ENCODE peak calls at places on chromosomes 16 and 17, in eight cellular contexts. One of them, this sample, is unnamed.
A peak's percentile ranks its signal among the peaks of the same experiment; 100 is the strongest.

GRCh38 chr16:2427526-2427925 is 1.7 kb upstream of the CCNF start:
- DNase-seq in ureter: no peak
- DNase-seq in ELR: no peak
- DNase-seq in Daoy: no peak
- DNase-seq in body of pancreas: no peak
- DNase-seq in activated T-helper 1 cell treated with anti-CD3 and anti-CD28 coated beads, Interleukin-2, amount 50 U/mL, for 16 hours: no peak
- DNase-seq in smooth muscle cell of the brain vasculature: no peak
- DNase-seq in psoas muscle: no peak
- DNase-seq in this sample: no peak

GRCh38 chr17:74542727-74543383 is 3.1 kb downstream of the CD300C start:
- DNase-seq in ureter: no peak
- DNase-seq in ELR: no peak
- DNase-seq in Daoy: no peak
- DNase-seq in body of pancreas: no peak
- DNase-seq in activated T-helper 1 cell treated with anti-CD3 and anti-CD28 coated beads, Interleukin-2, amount 50 U/mL, for 16 hours: no peak
- DNase-seq in smooth muscle cell of the brain vasculature: no peak
- DNase-seq in psoas muscle: no peak
- DNase-seq in this sample: no peak

GRCh38 chr17:75524971-75525805 is at the start of gene LLGL2:
- DNase-seq in ureter: peak; percentile 81
- DNase-seq in ELR: peak; percentile 71
- DNase-seq in Daoy: peak; percentile 85
- DNase-seq in body of pancreas: peak; percentile 91
- DNase-seq in activated T-helper 1 cell treated with anti-CD3 and anti-CD28 coated beads, Interleukin-2, amount 50 U/mL, for 16 hours: peak; percentile 79
- DNase-seq in smooth muscle cell of the brain vasculature: no peak
- DNase-seq in psoas muscle: peak; percentile 70
- DNase-seq in this sample: no peak

GRCh38 chr17:79020631-79021301 is 3.2 kb upstream of the C1QTNF1 start:
- DNase-seq in ureter: no peak
- DNase-seq in ELR: peak; percentile 54
- DNase-seq in Daoy: peak; percentile 55
- DNase-seq in body of pancreas: no peak
- DNase-seq in activated T-helper 1 cell treated with anti-CD3 and anti-CD28 coated beads, Interleukin-2, amount 50 U/mL, for 16 hours: no peak
- DNase-seq in smooth muscle cell of the brain vasculature: no peak
- DNase-seq in psoas muscle: no peak
- DNase-seq in this sample: no peak

GRCh38 chr16:53154513-53154912 is 99.7 kb downstream of the CHD9 start:
- DNase-seq in ureter: no peak
- DNase-seq in ELR: no peak
- DNase-seq in Daoy: no peak
- DNase-seq in body of pancreas: no peak
- DNase-seq in activated T-helper 1 cell treated with anti-CD3 and anti-CD28 coated beads, Interleukin-2, amount 50 U/mL, for 16 hours: no peak
- DNase-seq in smooth muscle cell of the brain vasculature: no peak
- DNase-seq in psoas muscle: no peak
- DNase-seq in this sample: no peak

GRCh38 chr17:42283241-42284019 is 4.9 kb upstream of the STAT5A start:
- DNase-seq in ureter: peak; percentile 37
- DNase-seq in ELR: no peak
- DNase-seq in Daoy: no peak
- DNase-seq in body of pancreas: no peak
- DNase-seq in activated T-helper 1 cell treated with anti-CD3 and anti-CD28 coated beads, Interleukin-2, amount 50 U/mL, for 16 hours: no peak
- DNase-seq in smooth muscle cell of the brain vasculature: no peak
- DNase-seq in psoas muscle: no peak
- DNase-seq in this sample: no peak

GRCh38 chr17:17681744-17682292 is 560 bp downstream of the RAI1 start:
- DNase-seq in ureter: no peak
- DNase-seq in ELR: peak; percentile 59
- DNase-seq in Daoy: peak; percentile 66
- DNase-seq in body of pancreas: peak; percentile 38
- DNase-seq in activated T-helper 1 cell treated with anti-CD3 and anti-CD28 coated beads, Interleukin-2, amount 50 U/mL, for 16 hours: no peak
- DNase-seq in smooth muscle cell of the brain vasculature: no peak
- DNase-seq in psoas muscle: peak; percentile 55
- DNase-seq in this sample: no peak

GRCh38 chr16:50741225-50741807 is 570 bp upstream of the CYLD start:
- DNase-seq in ureter: no peak
- DNase-seq in ELR: peak; percentile 29
- DNase-seq in Daoy: peak; percentile 27
- DNase-seq in body of pancreas: no peak
- DNase-seq in activated T-helper 1 cell treated with anti-CD3 and anti-CD28 coated beads, Interleukin-2, amount 50 U/mL, for 16 hours: no peak
- DNase-seq in smooth muscle cell of the brain vasculature: no peak
- DNase-seq in psoas muscle: no peak
- DNase-seq in this sample: no peak

GRCh38 chr16:2485811-2486507 is 11.0 kb downstream of the TBC1D24 start:
- DNase-seq in ureter: no peak
- DNase-seq in ELR: no peak
- DNase-seq in Daoy: no peak
- DNase-seq in body of pancreas: no peak
- DNase-seq in activated T-helper 1 cell treated with anti-CD3 and anti-CD28 coated beads, Interleukin-2, amount 50 U/mL, for 16 hours: no peak
- DNase-seq in smooth muscle cell of the brain vasculature: no peak
- DNase-seq in psoas muscle: no peak
- DNase-seq in this sample: no peak

GRCh38 chr17:11506635-11507034 is 91.6 kb upstream of the DNAH9 start:
- DNase-seq in ureter: no peak
- DNase-seq in ELR: no peak
- DNase-seq in Daoy: no peak
- DNase-seq in body of pancreas: peak; percentile 11
- DNase-seq in activated T-helper 1 cell treated with anti-CD3 and anti-CD28 coated beads, Interleukin-2, amount 50 U/mL, for 16 hours: no peak
- DNase-seq in smooth muscle cell of the brain vasculature: no peak
- DNase-seq in psoas muscle: no peak
- DNase-seq in this sample: peak; percentile 70

GRCh38 chr17:8056232-8056975 is 17.5 kb downstream of the ALOX15B start:
- DNase-seq in ureter: peak; percentile 74
- DNase-seq in ELR: peak; percentile 84
- DNase-seq in Daoy: peak; percentile 51
- DNase-seq in body of pancreas: peak; percentile 83
- DNase-seq in activated T-helper 1 cell treated with anti-CD3 and anti-CD28 coated beads, Interleukin-2, amount 50 U/mL, for 16 hours: no peak
- DNase-seq in smooth muscle cell of the brain vasculature: no peak
- DNase-seq in psoas muscle: no peak
- DNase-seq in this sample: no peak

GRCh38 chr16:11303405-11304138 is 22.4 kb upstream of the PRM1 start:
- DNase-seq in ureter: peak; percentile 64
- DNase-seq in ELR: no peak
- DNase-seq in Daoy: peak; percentile 33
- DNase-seq in body of pancreas: peak; percentile 38
- DNase-seq in activated T-helper 1 cell treated with anti-CD3 and anti-CD28 coated beads, Interleukin-2, amount 50 U/mL, for 16 hours: no peak
- DNase-seq in smooth muscle cell of the brain vasculature: no peak
- DNase-seq in psoas muscle: no peak
- DNase-seq in this sample: no peak

GRCh38 chr17:14748036-14748715 is 447.3 kb downstream of the HS3ST3B1 start:
- DNase-seq in ureter: no peak
- DNase-seq in ELR: peak; percentile 48
- DNase-seq in Daoy: peak; percentile 75
- DNase-seq in body of pancreas: no peak
- DNase-seq in activated T-helper 1 cell treated with anti-CD3 and anti-CD28 coated beads, Interleukin-2, amount 50 U/mL, for 16 hours: no peak
- DNase-seq in smooth muscle cell of the brain vasculature: no peak
- DNase-seq in psoas muscle: no peak
- DNase-seq in this sample: no peak

GRCh38 chr16:20401475-20402016 is 3.0 kb downstream of the PDILT start:
- DNase-seq in ureter: no peak
- DNase-seq in ELR: no peak
- DNase-seq in Daoy: peak; percentile 13
- DNase-seq in body of pancreas: peak; percentile 28
- DNase-seq in activated T-helper 1 cell treated with anti-CD3 and anti-CD28 coated beads, Interleukin-2, amount 50 U/mL, for 16 hours: no peak
- DNase-seq in smooth muscle cell of the brain vasculature: no peak
- DNase-seq in psoas muscle: no peak
- DNase-seq in this sample: no peak

GRCh38 chr17:70855401-70856054 is 686.2 kb downstream of the KCNJ2 start:
- DNase-seq in ureter: no peak
- DNase-seq in ELR: peak; percentile 50
- DNase-seq in Daoy: no peak
- DNase-seq in body of pancreas: peak; percentile 54
- DNase-seq in activated T-helper 1 cell treated with anti-CD3 and anti-CD28 coated beads, Interleukin-2, amount 50 U/mL, for 16 hours: no peak
- DNase-seq in smooth muscle cell of the brain vasculature: peak; percentile 29
- DNase-seq in psoas muscle: no peak
- DNase-seq in this sample: no peak

GRCh38 chr16:68800257-68800875 is 43.0 kb upstream of the TANGO6 start:
- DNase-seq in ureter: peak; percentile 79
- DNase-seq in ELR: peak; percentile 80
- DNase-seq in Daoy: peak; percentile 72
- DNase-seq in body of pancreas: peak; percentile 77
- DNase-seq in activated T-helper 1 cell treated with anti-CD3 and anti-CD28 coated beads, Interleukin-2, amount 50 U/mL, for 16 hours: peak; percentile 13
- DNase-seq in smooth muscle cell of the brain vasculature: peak; percentile 70
- DNase-seq in psoas muscle: no peak
- DNase-seq in this sample: peak; percentile 82

GRCh38 chr17:79077587-79077986 is 3.0 kb downstream of the ENGASE start:
- DNase-seq in ureter: no peak
- DNase-seq in ELR: no peak
- DNase-seq in Daoy: no peak
- DNase-seq in body of pancreas: no peak
- DNase-seq in activated T-helper 1 cell treated with anti-CD3 and anti-CD28 coated beads, Interleukin-2, amount 50 U/mL, for 16 hours: no peak
- DNase-seq in smooth muscle cell of the brain vasculature: no peak
- DNase-seq in psoas muscle: no peak
- DNase-seq in this sample: no peak

GRCh38 chr17:40726919-40727318 is 23.4 kb upstream of the KRT24 start:
- DNase-seq in ureter: no peak
- DNase-seq in ELR: peak; percentile 33
- DNase-seq in Daoy: no peak
- DNase-seq in body of pancreas: no peak
- DNase-seq in activated T-helper 1 cell treated with anti-CD3 and anti-CD28 coated beads, Interleukin-2, amount 50 U/mL, for 16 hours: no peak
- DNase-seq in smooth muscle cell of the brain vasculature: no peak
- DNase-seq in psoas muscle: no peak
- DNase-seq in this sample: no peak

GRCh38 chr16:8878523-8878911 is 3.6 kb upstream of the LITAFD start:
- DNase-seq in ureter: no peak
- DNase-seq in ELR: peak; percentile 89
- DNase-seq in Daoy: peak; percentile 42
- DNase-seq in body of pancreas: peak; percentile 40
- DNase-seq in activated T-helper 1 cell treated with anti-CD3 and anti-CD28 coated beads, Interleukin-2, amount 50 U/mL, for 16 hours: no peak
- DNase-seq in smooth muscle cell of the brain vasculature: no peak
- DNase-seq in psoas muscle: no peak
- DNase-seq in this sample: no peak

GRCh38 chr16:72979974-72980373 is 68.0 kb downstream of the ZFHX3 start:
- DNase-seq in ureter: no peak
- DNase-seq in ELR: no peak
- DNase-seq in Daoy: peak; percentile 54
- DNase-seq in body of pancreas: no peak
- DNase-seq in activated T-helper 1 cell treated with anti-CD3 and anti-CD28 coated beads, Interleukin-2, amount 50 U/mL, for 16 hours: no peak
- DNase-seq in smooth muscle cell of the brain vasculature: no peak
- DNase-seq in psoas muscle: no peak
- DNase-seq in this sample: no peak

GRCh38 chr16:86166414-86166813 is 267.5 kb downstream of the IRF8 start:
- DNase-seq in ureter: no peak
- DNase-seq in ELR: no peak
- DNase-seq in Daoy: no peak
- DNase-seq in body of pancreas: no peak
- DNase-seq in activated T-helper 1 cell treated with anti-CD3 and anti-CD28 coated beads, Interleukin-2, amount 50 U/mL, for 16 hours: no peak
- DNase-seq in smooth muscle cell of the brain vasculature: no peak
- DNase-seq in psoas muscle: no peak
- DNase-seq in this sample: no peak

GRCh38 chr17:4365103-4365627 is 1.3 kb downstream of the UBE2G1 start:
- DNase-seq in ureter: peak; percentile 93
- DNase-seq in ELR: peak; percentile 93
- DNase-seq in Daoy: peak; percentile 96
- DNase-seq in body of pancreas: peak; percentile 94
- DNase-seq in activated T-helper 1 cell treated with anti-CD3 and anti-CD28 coated beads, Interleukin-2, amount 50 U/mL, for 16 hours: peak; percentile 82
- DNase-seq in smooth muscle cell of the brain vasculature: peak; percentile 73
- DNase-seq in psoas muscle: peak; percentile 93
- DNase-seq in this sample: peak; percentile 86

GRCh38 chr17:46025510-46025909 is 26.5 kb downstream of the STH start:
- DNase-seq in ureter: no peak
- DNase-seq in ELR: no peak
- DNase-seq in Daoy: no peak
- DNase-seq in body of pancreas: no peak
- DNase-seq in activated T-helper 1 cell treated with anti-CD3 and anti-CD28 coated beads, Interleukin-2, amount 50 U/mL, for 16 hours: no peak
- DNase-seq in smooth muscle cell of the brain vasculature: no peak
- DNase-seq in psoas muscle: no peak
- DNase-seq in this sample: no peak

GRCh38 chr16:8848939-8849391 is 19.8 kb downstream of the CARHSP1 start:
- DNase-seq in ureter: no peak
- DNase-seq in ELR: peak; percentile 90
- DNase-seq in Daoy: peak; percentile 66
- DNase-seq in body of pancreas: no peak
- DNase-seq in activated T-helper 1 cell treated with anti-CD3 and anti-CD28 coated beads, Interleukin-2, amount 50 U/mL, for 16 hours: no peak
- DNase-seq in smooth muscle cell of the brain vasculature: no peak
- DNase-seq in psoas muscle: no peak
- DNase-seq in this sample: no peak

GRCh38 chr16:9055661-9056060 is 35.8 kb upstream of the HAPSTR1 start:
- DNase-seq in ureter: no peak
- DNase-seq in ELR: peak; percentile 29
- DNase-seq in Daoy: no peak
- DNase-seq in body of pancreas: no peak
- DNase-seq in activated T-helper 1 cell treated with anti-CD3 and anti-CD28 coated beads, Interleukin-2, amount 50 U/mL, for 16 hours: no peak
- DNase-seq in smooth muscle cell of the brain vasculature: no peak
- DNase-seq in psoas muscle: no peak
- DNase-seq in this sample: no peak

GRCh38 chr16:4934591-4934990 is 2.4 kb downstream of the PPL start:
- DNase-seq in ureter: no peak
- DNase-seq in ELR: no peak
- DNase-seq in Daoy: no peak
- DNase-seq in body of pancreas: no peak
- DNase-seq in activated T-helper 1 cell treated with anti-CD3 and anti-CD28 coated beads, Interleukin-2, amount 50 U/mL, for 16 hours: no peak
- DNase-seq in smooth muscle cell of the brain vasculature: no peak
- DNase-seq in psoas muscle: no peak
- DNase-seq in this sample: no peak

GRCh38 chr16:22979038-22979437 is 165.1 kb downstream of the HS3ST2 start:
- DNase-seq in ureter: no peak
- DNase-seq in ELR: no peak
- DNase-seq in Daoy: no peak
- DNase-seq in body of pancreas: no peak
- DNase-seq in activated T-helper 1 cell treated with anti-CD3 and anti-CD28 coated beads, Interleukin-2, amount 50 U/mL, for 16 hours: no peak
- DNase-seq in smooth muscle cell of the brain vasculature: no peak
- DNase-seq in psoas muscle: no peak
- DNase-seq in this sample: no peak

GRCh38 chr16:23801387-23801786 is 34.4 kb upstream of the PRKCB start:
- DNase-seq in ureter: peak; percentile 77
- DNase-seq in ELR: peak; percentile 61
- DNase-seq in Daoy: peak; percentile 71
- DNase-seq in body of pancreas: peak; percentile 81
- DNase-seq in activated T-helper 1 cell treated with anti-CD3 and anti-CD28 coated beads, Interleukin-2, amount 50 U/mL, for 16 hours: peak; percentile 66
- DNase-seq in smooth muscle cell of the brain vasculature: peak; percentile 18
- DNase-seq in psoas muscle: peak; percentile 59
- DNase-seq in this sample: peak; percentile 89

GRCh38 chr16:4980691-4981090 is 22.6 kb downstream of the SEC14L5 start:
- DNase-seq in ureter: no peak
- DNase-seq in ELR: no peak
- DNase-seq in Daoy: no peak
- DNase-seq in body of pancreas: no peak
- DNase-seq in activated T-helper 1 cell treated with anti-CD3 and anti-CD28 coated beads, Interleukin-2, amount 50 U/mL, for 16 hours: no peak
- DNase-seq in smooth muscle cell of the brain vasculature: no peak
- DNase-seq in psoas muscle: no peak
- DNase-seq in this sample: no peak

GRCh38 chr17:19578545-19578944 is 44.9 kb downstream of the SLC47A1 start:
- DNase-seq in ureter: no peak
- DNase-seq in ELR: peak; percentile 13
- DNase-seq in Daoy: no peak
- DNase-seq in body of pancreas: no peak
- DNase-seq in activated T-helper 1 cell treated with anti-CD3 and anti-CD28 coated beads, Interleukin-2, amount 50 U/mL, for 16 hours: no peak
- DNase-seq in smooth muscle cell of the brain vasculature: no peak
- DNase-seq in psoas muscle: no peak
- DNase-seq in this sample: no peak